ENCODE peak calls at places on chromosomes 16 and 17, in nine cellular contexts. N is lower lobe of right lung, Y is testis, B is foreskin fibroblast, F is mucosa of descending colon, X is ascending aorta, E is prostate gland, L is H1, M is fibroblast of lung. V is an unnamed sample.

GRCh38 chr17:56979091-56979480 is 1.2 kb downstream of the SCPEP1 start:
- DNase-seq in F (no peak), L (no peak), B (no peak), M (no peak), N (no peak), Y (no peak), E (no peak), X (no peak), V (no peak)

GRCh38 chr17:13030459-13031305 is 12.9 kb upstream of the ELAC2 start:
- DNase-seq in X (no peak), M (peak; percentile 35), E (no peak), Y (peak; percentile 59), N (no peak), L (no peak), B (peak; percentile 81), F (no peak), V (peak; percentile 45)

GRCh38 chr16:84054271-84054670 is 11.7 kb upstream of the SLC38A8 start:
- DNase-seq in X (no peak), N (peak; percentile 27), Y (no peak), L (no peak), E (no peak), B (no peak), F (no peak), M (no peak), V (no peak)

GRCh38 chr17:57980522-57980921 is 7.5 kb downstream of the VEZF1 start:
- DNase-seq in X (no peak), M (no peak), Y (no peak), B (no peak), F (no peak), E (no peak), L (no peak), N (no peak), V (no peak)

GRCh38 chr17:10123093-10123492 is 75.3 kb downstream of the GAS7 start:
- DNase-seq in N (no peak), X (no peak), M (no peak), F (no peak), E (no peak), B (no peak), L (no peak), Y (no peak), V (no peak)

GRCh38 chr16:49608095-49608494 is 234.5 kb downstream of the C16orf78 start:
- DNase-seq in F (no peak), Y (no peak), N (no peak), L (no peak), E (no peak), B (peak; percentile 19), M (no peak), X (no peak), V (no peak)

GRCh38 chr16:2719328-2720062 is 529 bp downstream of the PRSS27 start:
- DNase-seq in B (no peak), N (peak; percentile 67), M (no peak), L (no peak), F (peak; percentile 83), X (no peak), Y (no peak), E (no peak), V (peak; percentile 93)

GRCh38 chr16:57797216-57797525 is 5.1 kb downstream of the KIFC3 start:
- DNase-seq in B (no peak), F (no peak), M (no peak), Y (no peak), E (no peak), N (no peak), L (no peak), X (no peak), V (no peak)

GRCh38 chr16:5537347-5537746 is 439.8 kb upstream of the EEF2KMT start:
- DNase-seq in X (no peak), F (no peak), B (no peak), L (no peak), N (no peak), Y (no peak), M (no peak), E (no peak), V (no peak)

DNA sequence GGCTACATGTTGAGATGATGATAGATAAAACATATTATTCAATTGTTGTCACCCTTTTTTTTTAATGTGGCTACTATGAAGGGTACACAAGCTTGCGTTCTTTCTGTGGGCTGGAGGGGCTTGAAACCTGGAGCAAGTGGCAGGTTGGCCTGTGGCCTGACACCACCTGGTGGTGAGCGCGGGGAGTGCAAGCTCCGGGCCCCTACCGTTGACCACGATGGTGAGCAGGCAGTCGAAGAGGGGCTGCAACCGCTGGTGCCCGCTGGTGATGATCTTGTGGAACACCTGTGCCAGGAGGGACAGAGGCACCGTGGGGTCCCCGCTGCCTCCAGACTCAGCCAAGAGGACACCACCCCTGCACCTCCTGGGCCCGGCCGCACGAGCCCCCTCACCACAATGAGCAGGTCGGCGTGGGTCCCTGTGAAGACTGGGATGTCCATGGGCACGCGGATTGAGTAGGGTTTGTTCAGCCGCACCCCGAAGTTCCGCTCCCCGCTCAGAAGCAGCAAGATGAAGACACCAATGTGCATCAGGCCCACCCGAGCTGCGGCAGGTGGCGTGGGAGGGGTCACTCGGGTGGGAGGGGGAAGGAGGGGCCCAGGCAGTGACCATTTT is 14.5 kb downstream of the HID1 start:
- DNase-seq in F (peak; percentile 85), B (peak; percentile 75), N (peak; percentile 83), E (peak; percentile 59), L (no peak), Y (peak; percentile 85), M (peak; percentile 22), X (no peak), V (no peak)
- TF ChIP-seq CTCF in F (peak; percentile 91), B (peak; percentile 93), N (peak; percentile 96), E (peak; percentile 86), L (peak; percentile 94), Y (peak; percentile 94), M (peak; percentile 80), X (peak; percentile 83), V (peak; percentile 85)

GRCh38 chr16:85913688-85914422 is 14.9 kb downstream of the IRF8 start:
- DNase-seq in L (no peak), E (no peak), F (peak; percentile 34), X (no peak), B (no peak), M (peak; percentile 24), Y (no peak), N (peak; percentile 74), V (no peak)

GRCh38 chr16:85914423-85914794 is 15.4 kb downstream of the IRF8 start:
- DNase-seq in E (no peak), F (peak; percentile 24), B (no peak), M (no peak), L (no peak), Y (no peak), X (no peak), N (no peak), V (no peak)

GRCh38 chr16:85916141-85916890 is 17.4 kb downstream of the IRF8 start:
- DNase-seq in E (no peak), N (peak; percentile 90), Y (peak; percentile 51), L (no peak), M (peak; percentile 18), B (no peak), X (no peak), F (peak; percentile 84), V (no peak)

GRCh38 chr16:85917012-85917411 is 18.1 kb downstream of the IRF8 start:
- DNase-seq in E (no peak), B (no peak), Y (no peak), N (no peak), M (no peak), L (no peak), X (no peak), F (no peak), V (no peak)

DNA sequence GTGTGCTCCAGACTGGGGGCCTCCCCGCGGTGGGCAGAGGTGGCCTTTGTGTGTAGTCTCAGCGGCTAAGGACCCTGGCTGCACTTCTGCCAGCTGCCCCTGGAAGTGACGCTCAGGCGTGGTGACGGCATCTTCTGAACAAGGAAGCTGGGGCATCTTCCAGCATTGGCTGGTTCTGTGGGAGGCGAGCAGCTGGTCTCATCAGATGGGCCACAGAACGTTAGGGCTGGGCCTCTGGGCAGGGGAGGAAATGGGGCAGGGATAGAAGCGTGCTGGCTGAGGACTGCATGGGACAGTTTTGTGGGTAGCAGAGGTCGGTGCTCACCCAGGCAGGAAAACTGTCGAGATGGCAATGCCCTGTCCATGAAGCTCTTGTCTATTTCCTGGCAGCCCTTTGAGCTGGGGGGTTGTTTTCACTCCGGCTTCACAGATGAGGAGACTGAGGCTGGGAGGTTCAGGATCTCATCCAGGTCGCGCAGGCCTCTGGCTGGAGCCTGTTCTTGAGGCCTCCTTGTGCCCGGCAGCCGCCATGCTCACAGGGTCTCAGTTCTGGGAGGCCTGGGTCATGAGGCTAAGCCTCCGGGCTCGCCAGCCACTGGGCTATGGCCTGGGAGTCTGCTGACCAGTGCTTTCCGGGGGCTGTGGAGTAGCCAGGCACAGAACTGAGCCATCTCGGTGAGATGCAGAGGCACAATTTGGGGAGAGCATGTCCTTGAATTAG is 16.3 kb downstream of the IRF8 start:
- DNase-seq in F (peak; percentile 43), B (no peak), M (no peak), N (no peak), E (no peak), L (no peak), X (no peak), Y (no peak), V (no peak)
- H3K4me3 ChIP-seq in F (no peak overlapping the region), B (no peak overlapping the region), M (no peak overlapping the region), N (no peak overlapping the region), E (no peak overlapping the region), L (no peak overlapping the region), X (no peak overlapping the region), Y (no peak overlapping the region), V (no peak overlapping the region)

DNA sequence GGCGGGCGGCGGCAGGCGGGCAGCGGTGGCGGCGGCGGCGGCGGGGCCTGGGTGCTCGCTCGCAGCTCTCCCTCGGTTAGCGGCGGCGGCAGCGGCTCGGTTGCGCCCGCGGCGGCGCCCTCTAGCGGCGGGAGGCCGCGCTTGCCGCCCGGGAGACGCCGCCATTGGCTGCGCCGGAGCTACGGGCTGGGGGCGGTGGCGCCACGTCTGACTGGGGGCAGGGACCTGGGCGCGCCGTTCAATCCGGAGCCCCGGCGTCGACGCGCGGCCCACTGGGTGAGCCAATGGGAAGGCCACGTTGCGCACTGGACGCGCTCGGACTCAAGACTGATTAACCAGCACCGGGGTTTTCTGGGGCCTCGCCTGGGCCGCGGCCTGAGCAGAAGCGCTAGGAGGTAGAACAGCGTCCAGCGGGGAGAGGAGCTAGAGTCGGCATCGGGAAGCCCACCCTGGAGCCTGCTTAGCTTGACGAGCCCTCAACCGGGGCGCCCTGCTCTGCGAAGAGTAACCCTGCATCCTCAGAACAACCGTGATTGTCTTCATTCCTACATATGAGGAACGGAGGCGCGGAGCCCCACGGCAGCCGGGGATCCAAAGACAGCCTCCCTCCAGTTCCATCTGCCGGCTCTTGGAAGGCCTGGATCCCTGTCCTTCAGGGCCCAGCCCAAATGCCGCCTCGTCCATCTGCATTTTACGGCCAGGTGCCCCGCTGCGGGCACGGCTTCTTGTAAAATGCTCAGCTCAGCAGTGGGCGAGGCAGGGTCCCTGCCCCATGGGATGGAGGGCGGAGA is at the start of gene ZC3H7A:
- DNase-seq in F (peak; percentile 97), X (peak; percentile 85), N (peak; percentile 99), Y (peak; percentile 98), E (peak; percentile 97), B (peak; percentile 99), L (peak; percentile 90), M (peak; percentile 98), V (peak; percentile 89)
- TF ChIP-seq CTCF in F (peak; percentile 98), X (peak; percentile 53), N (peak; percentile 82), Y (peak; percentile 99), E (peak; percentile 73), B (peak; percentile 9), L (peak; percentile 46), M (peak; percentile 22), V (peak; percentile 88)

DNA sequence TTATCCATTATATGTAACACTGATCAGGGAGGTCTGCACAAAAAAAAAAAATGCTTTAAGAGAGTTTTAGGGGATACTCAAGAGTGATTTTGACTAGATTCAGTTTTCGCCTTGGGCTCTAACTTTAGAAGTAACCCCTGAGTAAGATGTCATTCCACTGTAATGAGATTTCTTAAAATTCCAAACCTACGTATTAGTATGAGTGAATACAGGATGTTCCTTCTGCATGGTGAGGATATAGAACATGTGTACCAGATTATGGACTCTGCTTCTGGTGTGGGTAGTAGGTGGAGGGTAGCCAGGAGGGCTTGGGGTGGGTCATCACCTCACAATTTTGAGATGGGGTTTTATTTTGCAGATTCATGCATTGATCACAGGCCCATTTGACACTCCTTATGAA is 4.3 kb downstream of the UBE2Z start:
- DNase-seq in Y (no peak), L (no peak), B (no peak), E (no peak), F (no peak), M (no peak), X (no peak), N (no peak), V (no peak)
- H3K4me3 ChIP-seq in Y (no peak overlapping the region), L (no peak overlapping the region), B (no peak overlapping the region), E (no peak overlapping the region), F (no peak overlapping the region), M (no peak overlapping the region), X (no peak overlapping the region), N (no peak overlapping the region), V (no peak overlapping the region)

V was measured in LNCaP clone FGC.